ENCODE peak calls at places on chromosome 1, in nine cellular contexts. Q, T, H, C, J, L, K, I and F are unnamed samples.

GRCh38 chr1:184270556-184270955 is 116.3 kb upstream of the C1orf21 start:
- DNase-seq in Q (peak; percentile 52), T (no peak), H (peak; percentile 20), C (no peak), J (no peak), L (peak; percentile 82), K (no peak), I (no peak), F (no peak)

GRCh38 chr1:21638531-21639341 is 30.4 kb downstream of the RAP1GAP start:
- DNase-seq in Q (peak; percentile 76), T (no peak), H (peak; percentile 73), C (no peak), J (no peak), L (peak; percentile 82), K (no peak), I (no peak), F (no peak)

GRCh38 chr1:54461731-54462596 is 55.8 kb upstream of the SSBP3 start:
- DNase-seq in Q (no peak), T (no peak), H (no peak), C (no peak), J (no peak), L (no peak), K (no peak), I (peak; percentile 50), F (no peak)

GRCh38 chr1:3060601-3061551 is 8.1 kb upstream of the PRDM16 start:
- DNase-seq in Q (peak; percentile 28), T (no peak), H (no peak), C (no peak), J (no peak), L (no peak), K (no peak), I (peak; percentile 49), F (no peak)

GRCh38 chr1:101697057-101697456 is 299.7 kb downstream of the OLFM3 start:
- DNase-seq in Q (no peak), T (no peak), H (no peak), C (no peak), J (no peak), L (no peak), K (no peak), I (no peak), F (no peak)

GRCh38 chr1:98458514-98459259 is 202.8 kb upstream of the SNX7 start:
- DNase-seq in Q (peak; percentile 3), T (no peak), H (no peak), C (no peak), J (no peak), L (peak; percentile 74), K (no peak), I (no peak), F (no peak)

GRCh38 chr1:181390350-181391080 is 92.8 kb upstream of the CACNA1E start:
- DNase-seq in Q (no peak), T (no peak), H (no peak), C (no peak), J (no peak), L (peak; percentile 30), K (peak; percentile 28), I (no peak), F (no peak)

GRCh38 chr1:23035823-23036452 is 16.7 kb downstream of the KDM1A start:
- DNase-seq in Q (no peak), T (no peak), H (no peak), C (no peak), J (no peak), L (peak; percentile 78), K (no peak), I (no peak), F (no peak)

GRCh38 chr1:32627596-32628162 is 22.7 kb downstream of the ZBTB8OS start:
- DNase-seq in Q (no peak), T (no peak), H (no peak), C (no peak), J (no peak), L (no peak), K (no peak), I (no peak), F (no peak)

GRCh38 chr1:33710989-33711388 is 152.9 kb upstream of the HMGB4 start:
- DNase-seq in Q (peak; percentile 34), T (no peak), H (peak; percentile 2), C (no peak), J (no peak), L (no peak), K (no peak), I (no peak), F (no peak)

GRCh38 chr1:22527555-22528296 is 35.6 kb upstream of the EPHA8 start:
- DNase-seq in Q (no peak), T (no peak), H (no peak), C (no peak), J (no peak), L (peak; percentile 72), K (no peak), I (no peak), F (no peak)

GRCh38 chr1:87121732-87122163 is 206.9 kb upstream of the LMO4 start:
- DNase-seq in Q (no peak), T (no peak), H (peak; percentile 25), C (no peak), J (no peak), L (peak; percentile 30), K (no peak), I (no peak), F (peak; percentile 22)

GRCh38 chr1:14625587-14626447 is 27.3 kb downstream of the KAZN start:
- DNase-seq in Q (no peak), T (no peak), H (no peak), C (no peak), J (no peak), L (no peak), K (no peak), I (no peak), F (no peak)

GRCh38 chr1:229408458-229409037 is 25.3 kb downstream of the ACTA1 start:
- DNase-seq in Q (no peak), T (peak; percentile 30), H (peak; percentile 7), C (no peak), J (no peak), L (peak; percentile 84), K (no peak), I (no peak), F (no peak)

GRCh38 chr1:94009304-94009703 is 100.1 kb upstream of the GCLM start:
- DNase-seq in Q (peak; percentile 56), T (no peak), H (no peak), C (no peak), J (no peak), L (peak; percentile 55), K (no peak), I (no peak), F (no peak)

GRCh38 chr1:183655562-183656075 is 2.5 kb upstream of the APOBEC4 start:
- DNase-seq in Q (peak; percentile 67), T (peak; percentile 67), H (peak; percentile 84), C (peak; percentile 83), J (peak; percentile 94), L (peak; percentile 93), K (peak; percentile 82), I (peak; percentile 91), F (peak; percentile 59)

GRCh38 chr1:188652678-188653077 is 1823.9 kb downstream of the PLA2G4A start:
- DNase-seq in Q (peak; percentile 97), T (no peak), H (peak; percentile 86), C (no peak), J (no peak), L (no peak), K (no peak), I (no peak), F (no peak)

GRCh38 chr1:183758913-183759312 is 46.0 kb upstream of the RGL1 start:
- DNase-seq in Q (no peak), T (no peak), H (no peak), C (no peak), J (no peak), L (no peak), K (no peak), I (no peak), F (no peak)

GRCh38 chr1:25616080-25616931 is at the start of gene MAN1C1:
- DNase-seq in Q (peak; percentile 71), T (peak; percentile 92), H (peak; percentile 73), C (peak; percentile 93), J (peak; percentile 47), L (peak; percentile 98), K (peak; percentile 84), I (peak; percentile 93), F (peak; percentile 56)
- TF ChIP-seq CTCF in Q (peak; percentile 25), T (peak; percentile 71), H (peak; percentile 35), C (peak; percentile 34), J (no peak), L (peak; percentile 83), K (no peak), I (peak; percentile 52), F (peak; percentile 38)

DNA sequence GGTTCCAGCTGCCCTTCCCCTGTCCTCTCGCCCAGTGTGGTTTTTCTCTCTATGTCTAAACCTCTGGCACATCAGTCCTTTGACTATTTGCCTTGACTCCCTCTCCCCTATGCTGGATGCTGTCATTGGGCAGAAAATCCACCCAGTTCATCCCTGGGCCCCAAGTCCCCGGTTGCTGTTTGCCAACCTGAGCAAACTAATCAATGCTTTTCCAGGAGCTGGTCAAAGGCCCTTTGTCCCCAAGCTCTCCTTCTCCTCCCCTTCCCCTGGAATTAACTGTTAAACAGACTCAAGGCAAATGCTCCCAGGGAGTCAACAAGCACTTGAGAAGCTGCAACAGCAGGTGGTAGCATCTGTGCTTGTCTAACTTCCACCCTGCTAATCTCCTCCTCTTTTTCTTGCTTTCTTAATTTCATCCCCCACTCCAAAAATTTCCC is 102.7 kb downstream of the LMX1A start:
- DNase-seq in Q (no peak), T (no peak), H (no peak), C (no peak), J (no peak), L (peak; percentile 77), K (no peak), I (no peak), F (no peak)
- TF ChIP-seq CTCF in Q (no peak), T (no peak), H (no peak), C (no peak), J (no peak), L (no peak), K (no peak), I (no peak), F (no peak)

GRCh38 chr1:164440222-164440621 is 118.8 kb upstream of the PBX1 start:
- DNase-seq in Q (peak; percentile 11), T (no peak), H (no peak), C (no peak), J (no peak), L (peak; percentile 59), K (no peak), I (peak; percentile 62), F (no peak)
- TF ChIP-seq CTCF in Q (peak; percentile 51), T (peak; percentile 70), H (peak; percentile 31), C (no peak), J (no peak), L (peak; percentile 76), K (no peak), I (peak; percentile 37), F (peak; percentile 42)

GRCh38 chr1:232626452-232626851 is 3.5 kb downstream of the SIPA1L2 start:
- DNase-seq in Q (peak; percentile 61), T (no peak), H (peak; percentile 82), C (no peak), J (no peak), L (no peak), K (no peak), I (no peak), F (no peak)

GRCh38 chr1:232629250-232630046 is 485 bp downstream of the SIPA1L2 start:
- DNase-seq in Q (peak; percentile 54), T (peak; percentile 54), H (no peak), C (peak; percentile 30), J (no peak), L (peak; percentile 81), K (peak; percentile 51), I (peak; percentile 72), F (no peak)

GRCh38 chr1:232627171-232627570 is 2.8 kb downstream of the SIPA1L2 start:
- DNase-seq in Q (no peak), T (no peak), H (no peak), C (no peak), J (no peak), L (no peak), K (no peak), I (no peak), F (no peak)

GRCh38 chr1:232628335-232629214 is 1.4 kb downstream of the SIPA1L2 start:
- DNase-seq in Q (peak; percentile 54), T (no peak), H (peak; percentile 52), C (no peak), J (no peak), L (no peak), K (peak; percentile 27), I (no peak), F (no peak)

GRCh38 chr1:232627645-232628334 is 2.1 kb downstream of the SIPA1L2 start:
- DNase-seq in Q (peak; percentile 48), T (no peak), H (peak; percentile 52), C (no peak), J (no peak), L (peak; percentile 59), K (peak; percentile 52), I (no peak), F (no peak)
- TF ChIP-seq CTCF in Q (peak; percentile 41), T (peak; percentile 32), H (peak; percentile 40), C (peak; percentile 77), J (no peak), L (peak; percentile 79), K (peak; percentile 49), I (peak; percentile 26), F (peak; percentile 29)